ENCODE peak calls at places on chromosomes 6 and 20, in ten cellular contexts. G, V, T, Y, A, I, C, H, Z and E are unnamed samples.

GRCh38 chr20:922781-923180 is 6.6 kb upstream of the ANGPT4 start:
- DNase-seq in A (no peak), G (no peak), C (no peak), H (no peak), Z (no peak), I (no peak), Y (no peak), V (no peak), T (no peak), E (no peak)

GRCh38 chr6:149445095-149445466 is 39.7 kb downstream of the ZC3H12D start:
- DNase-seq in G (no peak), V (no peak), H (no peak), A (no peak), Z (no peak), Y (no peak), I (no peak), C (no peak), T (no peak), E (no peak)

GRCh38 chr6:121884056-121884455 is 448.6 kb downstream of the GJA1 start:
- DNase-seq in Z (no peak), H (no peak), V (no peak), G (no peak), C (no peak), I (no peak), A (no peak), T (no peak), Y (no peak), E (no peak)

GRCh38 chr6:116767715-116768114 is 2.2 kb upstream of the FAM162B start:
- DNase-seq in Z (no peak), Y (no peak), A (no peak), I (no peak), T (no peak), V (no peak), C (no peak), G (no peak), H (no peak), E (no peak)

GRCh38 chr20:21832442-21833152 is 127.1 kb downstream of the PAX1 start:
- DNase-seq in V (no peak), I (no peak), A (no peak), T (no peak), G (no peak), Y (no peak), C (no peak), Z (no peak), H (no peak), E (no peak)

GRCh38 chr20:53865905-53866786 is 204.2 kb downstream of the BCAS1 start:
- DNase-seq in Z (no peak), T (peak), C (no peak), I (peak), V (peak), G (peak), Y (peak), H (peak), A (peak), E (no peak)

GRCh38 chr20:21074605-21075336 is 31.4 kb downstream of the LINC00237 start:
- DNase-seq in T (no peak), A (no peak), Y (no peak), G (no peak), H (no peak), V (peak), I (no peak), C (no peak), Z (no peak), E (no peak)

GRCh38 chr6:46756469-46757205 is 9.9 kb downstream of the ANKRD66 start:
- DNase-seq in C (no peak), Y (no peak), G (no peak), H (no peak), V (peak), Z (no peak), T (no peak), I (peak), A (peak), E (no peak)

GRCh38 chr6:43491750-43492661 is 14.6 kb downstream of the TJAP1 start:
- DNase-seq in G (no peak), Z (no peak), A (no peak), I (peak), C (peak), T (peak), H (peak), V (peak), Y (peak), E (no peak)

GRCh38 chr20:10309326-10309725 is 90.7 kb downstream of the SNAP25 start:
- DNase-seq in Z (no peak), C (no peak), V (peak), T (no peak), A (no peak), H (peak), I (peak), G (no peak), Y (peak), E (no peak)

GRCh38 chr6:158496700-158497099 is 63.2 kb upstream of the TMEM181 start:
- DNase-seq in Z (no peak), I (no peak), A (no peak), V (no peak), T (no peak), Y (no peak), C (no peak), G (no peak), H (no peak), E (no peak)

GRCh38 chr20:52379723-52380336 is 188.3 kb upstream of the ZFP64 start:
- DNase-seq in G (peak), C (no peak), A (peak), Y (peak), T (peak), V (peak), H (peak), Z (peak), I (peak), E (no peak)

GRCh38 chr6:107064579-107065065 is 36.6 kb downstream of the MTRES1 start:
- DNase-seq in C (no peak), G (no peak), A (no peak), H (no peak), Z (no peak), T (peak), V (no peak), Y (peak), I (peak), E (no peak)

GRCh38 chr6:140043762-140044378 is 669.4 kb upstream of the CITED2 start:
- DNase-seq in Z (no peak), Y (no peak), G (no peak), C (no peak), V (peak), T (no peak), A (no peak), H (no peak), I (peak), E (no peak)

GRCh38 chr20:23419995-23420901 is 1.0 kb downstream of the NAPB start:
- DNase-seq in H (peak), C (no peak), Z (peak), T (peak), G (no peak), A (peak), I (peak), Y (peak), V (peak), E (no peak)

GRCh38 chr20:46545077-46545826 is 5.2 kb downstream of the OCSTAMP start:
- DNase-seq in T (no peak), A (no peak), H (no peak), I (no peak), V (no peak), Z (no peak), G (no peak), Y (no peak), C (no peak), E (no peak)

GRCh38 chr6:45514454-45514853 is 136.7 kb upstream of the SUPT3H start:
- DNase-seq in V (peak), C (no peak), H (no peak), G (no peak), A (no peak), I (peak), Y (peak), T (no peak), Z (no peak), E (no peak)

GRCh38 chr6:169826697-169827096 is 75.3 kb downstream of the ERMARD start:
- DNase-seq in Y (no peak), C (no peak), H (no peak), A (no peak), G (no peak), V (no peak), Z (no peak), I (no peak), T (no peak), E (no peak)

GRCh38 chr6:15987569-15987968 is 141.3 kb upstream of the MYLIP start:
- DNase-seq in Z (no peak), I (peak), Y (peak), A (no peak), G (no peak), V (no peak), C (no peak), T (no peak), H (no peak), E (no peak)

GRCh38 chr6:6942826-6943225 is 164.9 kb upstream of the RREB1 start:
- DNase-seq in A (no peak), T (peak), I (peak), H (no peak), V (no peak), Y (no peak), Z (no peak), G (no peak), C (peak), E (no peak)

GRCh38 chr20:59526242-59527225 is 77.8 kb upstream of the PHACTR3 start:
- DNase-seq in T (no peak), C (no peak), G (peak), A (no peak), Z (no peak), V (no peak), I (no peak), H (peak), Y (no peak), E (no peak)
- TF ChIP-seq CTCF in T (no peak), C (no peak), G (no peak), A (peak), Z (no peak), V (peak), I (peak), H (peak), Y (peak), E (peak)

DNA sequence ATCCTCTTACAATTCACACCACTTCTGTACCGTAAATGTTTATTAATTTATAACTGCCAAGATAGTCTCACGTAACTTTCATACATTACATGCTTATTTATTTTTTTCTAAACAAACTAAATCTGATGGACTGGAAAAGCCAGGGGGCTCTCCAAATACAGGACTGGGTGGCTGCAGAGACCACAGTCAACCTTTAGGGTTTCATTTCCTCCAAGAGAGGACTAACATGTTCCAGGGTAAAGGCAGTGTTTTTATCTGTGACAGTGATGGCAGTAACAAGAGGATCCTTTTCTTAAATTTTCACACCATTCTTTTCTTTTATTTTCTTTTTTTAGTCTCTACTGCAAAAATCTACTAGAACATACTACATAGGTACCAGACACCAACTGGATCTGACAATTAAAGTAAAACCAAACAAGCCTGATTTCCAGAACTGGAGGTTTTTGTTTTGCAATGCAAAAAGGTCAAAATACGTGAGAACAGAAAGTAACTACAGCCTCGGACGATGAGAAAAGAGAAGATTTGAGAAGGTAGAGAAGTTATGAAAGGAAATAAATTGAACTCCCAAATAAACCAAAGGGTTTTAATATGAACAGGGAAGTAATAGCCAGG is 1.2 kb downstream of the LMBRD1 start:
- DNase-seq in I (no peak), V (no peak), C (no peak), T (no peak), Y (no peak), G (no peak), H (peak), Z (no peak), A (no peak), E (no peak)
- TF ChIP-seq CTCF in I (no peak), V (no peak), C (no peak), T (peak), Y (no peak), G (no peak), H (no peak), Z (no peak), A (no peak), E (no peak)

DNA sequence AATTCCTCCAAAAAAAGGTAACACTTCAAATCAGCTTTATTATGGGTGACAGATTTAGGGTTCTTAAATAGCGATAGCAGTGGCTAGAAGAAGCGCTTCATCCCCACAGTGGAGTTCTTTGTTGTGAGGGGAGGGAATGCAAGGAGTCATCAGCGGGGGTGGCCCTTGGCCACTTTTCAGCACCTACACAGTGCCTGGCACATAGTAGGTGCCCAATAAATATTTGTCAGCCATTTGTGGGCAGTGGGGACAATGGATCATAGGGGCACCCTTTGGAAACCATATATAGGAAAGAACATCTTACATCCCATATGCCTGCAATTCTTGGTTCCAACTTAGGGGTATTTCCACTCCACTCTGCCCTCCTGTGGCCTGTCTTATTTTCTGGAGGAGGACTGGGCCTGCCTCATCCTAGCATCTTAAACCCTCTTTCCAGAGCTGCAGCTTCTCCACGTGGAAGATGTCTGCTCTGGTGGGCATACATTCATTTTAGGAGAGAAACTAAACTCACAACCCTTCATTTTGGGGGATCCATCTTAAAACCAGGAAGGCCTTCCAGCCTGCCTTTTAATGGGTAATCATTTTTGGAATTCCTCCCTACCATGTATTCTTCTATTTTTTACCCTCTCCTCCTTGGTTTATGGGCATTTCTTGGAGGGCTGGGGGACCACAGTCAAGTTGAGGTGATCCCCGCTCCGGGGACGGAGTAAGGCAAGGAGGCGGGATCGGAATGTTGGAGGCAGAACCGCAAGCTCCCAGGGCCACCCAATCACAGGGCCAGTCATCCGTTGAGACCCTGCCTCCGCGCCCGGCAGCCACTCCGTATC is 2.6 kb upstream of the GPSM3 start:
- DNase-seq in I (peak), V (peak), A (no peak), C (no peak), Y (peak), T (peak), Z (no peak), G (no peak), H (peak), E (no peak)
- TF ChIP-seq CTCF in I (peak), V (peak), A (no peak), C (peak), Y (peak), T (peak), Z (peak), G (peak), H (peak), E (peak)

GRCh38 chr20:16573011-16573965 is at the start of gene KIF16B:
- DNase-seq in A (peak), I (peak), G (peak), Y (peak), Z (peak), H (peak), C (peak), T (peak), V (peak), E (peak)
- TF ChIP-seq CTCF in A (no peak), I (no peak), G (no peak), Y (no peak), Z (no peak), H (no peak), C (peak), T (no peak), V (peak), E (no peak)

GRCh38 chr20:35917077-35917476 is 37.2 kb downstream of the SCAND1 start:
- DNase-seq in A (no peak), I (no peak), Z (no peak), T (no peak), V (no peak), C (no peak), Y (no peak), H (no peak), G (no peak), E (no peak)
- TF ChIP-seq CTCF in A (no peak), I (no peak), Z (no peak), T (no peak), V (no peak), C (no peak), Y (no peak), H (no peak), G (no peak), E (no peak)